ENCODE peak calls at places on chromosomes 4 and X, in four cellular contexts. One of them, this sample, is unnamed.

GRCh38 chr4:39450618-39451017 is 8.1 kb downstream of the RPL9 start:
- DNase-seq in K562: no peak
- DNase-seq in fibroblast of lung: no peak
- DNase-seq in MM.1S: no peak
- DNase-seq in this sample: no peak

GRCh38 chr4:81891005-81891795 is 419.5 kb upstream of the RASGEF1B start:
- DNase-seq in K562: no peak
- DNase-seq in fibroblast of lung: no peak
- DNase-seq in MM.1S: no peak
- DNase-seq in this sample: no peak

GRCh38 chr4:7976025-7976424 is 36.4 kb upstream of the AFAP1 start:
- DNase-seq in K562: no peak
- DNase-seq in fibroblast of lung: no peak
- DNase-seq in MM.1S: no peak
- DNase-seq in this sample: no peak

GRCh38 chr4:57374866-57375595 is 264.8 kb upstream of the IGFBP7 start:
- DNase-seq in K562: no peak
- DNase-seq in fibroblast of lung: no peak
- DNase-seq in MM.1S: no peak
- DNase-seq in this sample: no peak

GRCh38 chrX:9122504-9123245 is 88.7 kb upstream of the FAM9B start:
- DNase-seq in K562: no peak
- DNase-seq in fibroblast of lung: peak; percentile 13
- DNase-seq in MM.1S: no peak
- DNase-seq in this sample: no peak

GRCh38 chrX:150047818-150048217 is 109.5 kb upstream of the EOLA2 start:
- DNase-seq in K562: no peak
- DNase-seq in fibroblast of lung: peak; percentile 27
- DNase-seq in MM.1S: no peak
- DNase-seq in this sample: no peak

GRCh38 chr4:113701156-113701555 is 60.4 kb downstream of the CAMK2D start:
- DNase-seq in K562: no peak
- DNase-seq in fibroblast of lung: no peak
- DNase-seq in MM.1S: no peak
- DNase-seq in this sample: no peak

GRCh38 chrX:45818913-45819312 is 618.2 kb upstream of the DIPK2B start:
- DNase-seq in K562: no peak
- DNase-seq in fibroblast of lung: no peak
- DNase-seq in MM.1S: no peak
- DNase-seq in this sample: no peak

GRCh38 chr4:121685257-121685656 is 11.5 kb downstream of the ANXA5 start:
- DNase-seq in K562: no peak
- DNase-seq in fibroblast of lung: peak; percentile 52
- DNase-seq in MM.1S: no peak
- DNase-seq in this sample: no peak
- H3K9ac ChIP-seq in K562: no peak overlapping the region
- H3K9ac ChIP-seq in fibroblast of lung: no peak overlapping the region
- H3K9ac ChIP-seq in MM.1S: no peak overlapping the region
- H3K9ac ChIP-seq in this sample: no peak overlapping the region

GRCh38 chr4:76897522-76898384 is at the start of gene SOWAHB:
- DNase-seq in K562: no peak
- DNase-seq in fibroblast of lung: no peak
- DNase-seq in MM.1S: peak; percentile 90
- DNase-seq in this sample: no peak
- H3K9ac ChIP-seq in K562: no peak within 1 kb of the TSS
- H3K9ac ChIP-seq in fibroblast of lung: no peak within 1 kb of the TSS
- H3K9ac ChIP-seq in MM.1S: peak within 1 kb of the TSS; percentile 47
- H3K9ac ChIP-seq in this sample: peak within 1 kb of the TSS; percentile 16

DNA sequence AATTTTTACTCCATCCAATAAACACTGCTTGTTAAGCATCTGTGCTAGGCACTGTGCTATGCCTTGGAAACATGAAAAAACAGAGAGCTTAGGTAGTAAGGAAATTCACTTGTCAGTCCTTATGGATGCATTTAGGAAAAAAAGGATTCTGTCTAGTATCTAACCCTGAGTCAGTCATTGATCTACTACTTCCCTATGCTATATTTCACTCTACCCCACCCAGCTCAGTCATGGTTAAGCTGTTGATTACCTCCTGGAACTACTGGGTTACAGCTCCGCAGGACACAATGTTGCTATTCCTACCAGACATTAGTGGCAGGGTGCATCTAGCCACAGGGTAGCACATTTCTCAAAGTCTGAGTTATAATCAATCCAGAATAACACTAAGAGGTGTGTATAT is 2.9 kb upstream of the USP53 start:
- DNase-seq in K562: no peak
- DNase-seq in fibroblast of lung: no peak
- DNase-seq in MM.1S: no peak
- DNase-seq in this sample: no peak
- H3K9ac ChIP-seq in K562: no peak overlapping the region
- H3K9ac ChIP-seq in fibroblast of lung: no peak overlapping the region
- H3K9ac ChIP-seq in MM.1S: no peak overlapping the region
- H3K9ac ChIP-seq in this sample: peak overlapping the region; percentile 65

GRCh38 chr4:78781925-78782324 is 5.8 kb downstream of the BMP2K start:
- DNase-seq in K562: no peak
- DNase-seq in fibroblast of lung: no peak
- DNase-seq in MM.1S: no peak
- DNase-seq in this sample: no peak

GRCh38 chr4:78781086-78781630 is 5.0 kb downstream of the BMP2K start:
- DNase-seq in K562: no peak
- DNase-seq in fibroblast of lung: no peak
- DNase-seq in MM.1S: no peak
- DNase-seq in this sample: no peak

GRCh38 chr4:78779280-78779679 is 3.1 kb downstream of the BMP2K start:
- DNase-seq in K562: no peak
- DNase-seq in fibroblast of lung: no peak
- DNase-seq in MM.1S: no peak
- DNase-seq in this sample: no peak

GRCh38 chr4:78778530-78778929 is 2.4 kb downstream of the BMP2K start:
- DNase-seq in K562: no peak
- DNase-seq in fibroblast of lung: no peak
- DNase-seq in MM.1S: no peak
- DNase-seq in this sample: no peak

GRCh38 chr4:78780093-78780492 is 3.9 kb downstream of the BMP2K start:
- DNase-seq in K562: peak; percentile 55
- DNase-seq in fibroblast of lung: no peak
- DNase-seq in MM.1S: no peak
- DNase-seq in this sample: no peak
- H3K9ac ChIP-seq in K562: peak overlapping the region; percentile 85
- H3K9ac ChIP-seq in fibroblast of lung: no peak overlapping the region
- H3K9ac ChIP-seq in MM.1S: no peak overlapping the region
- H3K9ac ChIP-seq in this sample: no peak overlapping the region